ENCODE peak calls at places on chromosome 15, in seven cellular contexts. T is left cardiac atrium; S is coronary artery; R is progenitor cell of endocrine pancreas; F is amniotic epithelial cell; L is stimulated activated CD8-positive, alpha-beta memory T cell treated with anti-CD3 and anti-CD28 coated beads, Interleukin-15, amount 100 ng/mL, for 24 hours; Z is T-cell. V is an unnamed sample.

GRCh38 chr15:90603893-90604292 is 74.2 kb downstream of the CRTC3 start:
- DNase-seq in T (peak), S (no peak), R (no peak), F (peak), L (no peak), Z (peak), V (no peak)

GRCh38 chr15:68268405-68268804 is 9.1 kb upstream of the FEM1B start:
- DNase-seq in T (no peak), S (no peak), R (no peak), F (no peak), L (no peak), Z (no peak), V (no peak)

GRCh38 chr15:83631534-83631933 is 22.4 kb upstream of the ADAMTSL3 start:
- DNase-seq in T (no peak), S (no peak), R (no peak), F (no peak), L (no peak), Z (no peak), V (no peak)

GRCh38 chr15:84795186-84795585 is 22.0 kb upstream of the ALPK3 start:
- DNase-seq in T (no peak), S (no peak), R (no peak), F (peak), L (no peak), Z (no peak), V (no peak)

GRCh38 chr15:52790166-52790708 is at the start of gene ONECUT1:
- DNase-seq in T (peak), S (no peak), R (peak), F (peak), L (peak), Z (no peak), V (no peak)

GRCh38 chr15:38130200-38130567 is 122.5 kb upstream of the SPRED1 start:
- DNase-seq in T (no peak), S (no peak), R (no peak), F (no peak), L (no peak), Z (no peak), V (no peak)

GRCh38 chr15:32132850-32133249 is 102.5 kb downstream of the CHRNA7 start:
- DNase-seq in T (no peak), S (no peak), R (no peak), F (no peak), L (no peak), Z (no peak), V (no peak)

GRCh38 chr15:35958021-35958420 is 412.1 kb upstream of the DPH6 start:
- DNase-seq in T (no peak), S (no peak), R (no peak), F (no peak), L (no peak), Z (no peak), V (no peak)

GRCh38 chr15:89822951-89823701 is 8.5 kb upstream of the ANPEP start:
- DNase-seq in T (no peak), S (no peak), R (no peak), F (peak), L (no peak), Z (no peak), V (no peak)

GRCh38 chr15:89904519-89904918 is 8.2 kb downstream of the ARPIN start:
- DNase-seq in T (no peak), S (peak), R (no peak), F (no peak), L (no peak), Z (no peak), V (peak)

GRCh38 chr15:26358708-26359107 is 414.2 kb downstream of the GABRB3 start:
- DNase-seq in T (no peak), S (no peak), R (no peak), F (no peak), L (no peak), Z (no peak), V (no peak)

GRCh38 chr15:67783303-67783702 is 42.0 kb upstream of the SKOR1 start:
- DNase-seq in T (no peak), S (no peak), R (no peak), F (no peak), L (peak), Z (peak), V (no peak)

V was measured in osteocyte.